ENCODE peak calls at places on chromosomes 7 and 10, in eight cellular contexts. I is transverse colon, X is uterus, C is kidney, R is body of pancreas, W is A673, Z is adrenal gland, F is lung. N is an unnamed sample. For H3K36me3, the result is how much of the 10 kb centered on the place peaks cover.

GRCh38 chr10:8556321-8556720 is 501.8 kb downstream of the GATA3 start:
- DNase-seq in I (no peak), X (no peak), C (no peak), R (no peak), W (no peak), Z (no peak), F (no peak), N (no peak)

GRCh38 chr7:84196007-84196551 is 1.5 kb upstream of the SEMA3A start:
- DNase-seq in I (no peak), X (no peak), C (no peak), R (no peak), W (no peak), Z (no peak), F (no peak), N (no peak)

GRCh38 chr7:12728192-12728538 is 40.7 kb downstream of the ARL4A start:
- DNase-seq in I (no peak), X (no peak), C (no peak), R (no peak), W (peak), Z (no peak), F (no peak), N (no peak)

GRCh38 chr7:112462236-112462635 is 12.0 kb downstream of the IFRD1 start:
- DNase-seq in I (peak), X (peak), C (no peak), R (peak), W (peak), Z (peak), F (peak), N (no peak)

GRCh38 chr7:141210862-141211261 is 137.0 kb downstream of the TMEM178B start:
- DNase-seq in I (no peak), X (no peak), C (no peak), R (no peak), W (no peak), Z (no peak), F (no peak), N (no peak)

GRCh38 chr10:116274141-116274861 is 1.3 kb upstream of the GFRA1 start:
- DNase-seq in I (no peak), X (no peak), C (peak), R (no peak), W (no peak), Z (no peak), F (no peak), N (no peak)

GRCh38 chr7:157637216-157637954 is 300.6 kb downstream of the DNAJB6 start:
- DNase-seq in I (no peak), X (no peak), C (no peak), R (no peak), W (no peak), Z (no peak), F (no peak), N (no peak)

GRCh38 chr10:94402204-94403033 is at the start of gene TBC1D12:
- DNase-seq in I (peak), X (peak), C (peak), R (peak), W (peak), Z (peak), F (peak), N (peak)

GRCh38 chr10:3419719-3420495 is 247.3 kb upstream of the PITRM1 start:
- DNase-seq in I (no peak), X (no peak), C (no peak), R (no peak), W (no peak), Z (no peak), F (no peak), N (no peak)

GRCh38 chr7:99876491-99876890 is 342 bp downstream of the OR2AE1 start:
- DNase-seq in I (no peak), X (no peak), C (no peak), R (no peak), W (no peak), Z (no peak), F (no peak), N (no peak)

GRCh38 chr10:124996854-124997215 is 54.9 kb downstream of the ZRANB1 start:
- DNase-seq in I (peak), X (no peak), C (peak), R (no peak), W (no peak), Z (peak), F (peak), N (no peak)

GRCh38 chr7:111145472-111145871 is 54.5 kb downstream of the LRRN3 start:
- DNase-seq in I (no peak), X (no peak), C (no peak), R (no peak), W (no peak), Z (no peak), F (no peak), N (no peak)

GRCh38 chr7:91019686-91020385 is 244.4 kb upstream of the FZD1 start:
- DNase-seq in I (no peak), X (no peak), C (no peak), R (no peak), W (no peak), Z (no peak), F (no peak), N (no peak)

GRCh38 chr10:6473430-6473829 is 106.6 kb downstream of the PRKCQ start:
- DNase-seq in I (peak), X (no peak), C (no peak), R (no peak), W (no peak), Z (no peak), F (no peak), N (no peak)

GRCh38 chr10:129715805-129716785 is 248.0 kb downstream of the EBF3 start:
- DNase-seq in I (no peak), X (no peak), C (no peak), R (no peak), W (no peak), Z (no peak), F (no peak), N (no peak)

GRCh38 chr7:16926283-16926682 is 44.5 kb upstream of the AGR3 start:
- DNase-seq in I (peak), X (no peak), C (no peak), R (peak), W (peak), Z (peak), F (no peak), N (peak)

GRCh38 chr10:17512341-17513001 is 58.1 kb upstream of the ST8SIA6 start:
- DNase-seq in I (peak), X (peak), C (peak), R (peak), W (no peak), Z (peak), F (no peak), N (no peak)

GRCh38 chr7:132035517-132036362 is 479.3 kb upstream of the PODXL start:
- DNase-seq in I (no peak), X (no peak), C (no peak), R (no peak), W (no peak), Z (no peak), F (no peak), N (no peak)

GRCh38 chr10:5555031-5555510 is 30.3 kb downstream of the CALML3 start:
- DNase-seq in I (peak), X (no peak), C (peak), R (no peak), W (no peak), Z (no peak), F (no peak), N (no peak)

GRCh38 chr7:51344406-51344805 is 27.8 kb upstream of the COBL start:
- DNase-seq in I (no peak), X (no peak), C (no peak), R (peak), W (no peak), Z (no peak), F (peak), N (no peak)

GRCh38 chr7:36937754-36938551 is 213.7 kb upstream of the AOAH start:
- DNase-seq in I (no peak), X (no peak), C (no peak), R (no peak), W (no peak), Z (no peak), F (no peak), N (no peak)

GRCh38 chr10:1084011-1084950 is 28.1 kb downstream of the WDR37 start:
- DNase-seq in I (no peak), X (no peak), C (no peak), R (no peak), W (no peak), Z (no peak), F (peak), N (no peak)
- H3K36me3 ChIP-seq in I (under half), X (under half), C (half or more), R (half or more), W (under half), Z (under half), F (half or more), N (under half)

GRCh38 chr10:96720422-96721206 is at the start of gene PIK3AP1:
- DNase-seq in I (peak), X (no peak), C (peak), R (peak), W (peak), Z (peak), F (peak), N (no peak)

GRCh38 chr10:96719850-96720421 is 378 bp downstream of the PIK3AP1 start:
- DNase-seq in I (peak), X (no peak), C (peak), R (peak), W (peak), Z (peak), F (peak), N (peak)

GRCh38 chr10:96718304-96718990 is 1.9 kb downstream of the PIK3AP1 start:
- DNase-seq in I (no peak), X (no peak), C (no peak), R (no peak), W (no peak), Z (no peak), F (no peak), N (no peak)

GRCh38 chr10:96719205-96719604 is 1.1 kb downstream of the PIK3AP1 start:
- DNase-seq in I (no peak), X (no peak), C (no peak), R (peak), W (no peak), Z (no peak), F (no peak), N (no peak)

DNA sequence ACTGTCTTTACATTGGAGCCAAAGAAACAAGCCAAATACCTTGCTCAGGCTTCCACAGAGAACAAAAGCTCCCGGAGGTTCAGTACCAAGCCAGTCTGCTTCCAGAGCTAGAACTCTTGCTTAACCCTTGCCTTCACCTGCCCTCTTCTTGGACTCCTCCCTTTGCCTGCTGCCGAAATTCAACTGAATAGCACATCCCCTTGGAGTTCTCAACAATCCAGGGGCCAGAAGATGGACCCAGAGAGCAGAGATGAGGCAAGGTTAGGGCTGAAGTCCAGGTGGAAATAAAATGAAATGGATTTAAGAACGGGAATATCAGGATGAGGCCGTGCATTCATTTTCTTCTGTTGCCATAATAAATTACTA is 876 bp upstream of the PIK3AP1 start:
- DNase-seq in I (no peak), X (no peak), C (no peak), R (no peak), W (no peak), Z (no peak), F (no peak), N (no peak)
- TF ChIP-seq CTCF in I (no peak), X (no peak), C (no peak), R (no peak), W (no peak), Z (no peak), F (no peak), N (no peak)

GRCh38 chr10:13657184-13657680 is 70.5 kb downstream of the PRPF18 start:
- DNase-seq in I (no peak), X (no peak), C (no peak), R (no peak), W (no peak), Z (no peak), F (no peak), N (no peak)

GRCh38 chr10:13658864-13659685 is 72.3 kb downstream of the PRPF18 start:
- DNase-seq in I (no peak), X (no peak), C (no peak), R (no peak), W (no peak), Z (peak), F (no peak), N (no peak)

GRCh38 chr10:13656337-13657183 is 69.8 kb downstream of the PRPF18 start:
- DNase-seq in I (no peak), X (no peak), C (no peak), R (no peak), W (no peak), Z (no peak), F (no peak), N (no peak)

GRCh38 chr10:13659887-13660544 is 73.3 kb downstream of the PRPF18 start:
- DNase-seq in I (peak), X (peak), C (no peak), R (peak), W (peak), Z (peak), F (peak), N (peak)

GRCh38 chr10:13658256-13658655 is 71.5 kb downstream of the PRPF18 start:
- DNase-seq in I (no peak), X (no peak), C (no peak), R (no peak), W (no peak), Z (no peak), F (no peak), N (no peak)
- H3K36me3 ChIP-seq in I (under half), X (under half), C (half or more), R (under half), W (under half), Z (under half), F (under half), N (half or more)

GRCh38 chr10:19719320-19719719 is 96.9 kb upstream of the PLXDC2 start:
- DNase-seq in I (no peak), X (no peak), C (no peak), R (no peak), W (peak), Z (no peak), F (no peak), N (no peak)

GRCh38 chr10:19710600-19710999 is 105.6 kb upstream of the PLXDC2 start:
- DNase-seq in I (no peak), X (no peak), C (no peak), R (no peak), W (no peak), Z (no peak), F (no peak), N (no peak)

DNA sequence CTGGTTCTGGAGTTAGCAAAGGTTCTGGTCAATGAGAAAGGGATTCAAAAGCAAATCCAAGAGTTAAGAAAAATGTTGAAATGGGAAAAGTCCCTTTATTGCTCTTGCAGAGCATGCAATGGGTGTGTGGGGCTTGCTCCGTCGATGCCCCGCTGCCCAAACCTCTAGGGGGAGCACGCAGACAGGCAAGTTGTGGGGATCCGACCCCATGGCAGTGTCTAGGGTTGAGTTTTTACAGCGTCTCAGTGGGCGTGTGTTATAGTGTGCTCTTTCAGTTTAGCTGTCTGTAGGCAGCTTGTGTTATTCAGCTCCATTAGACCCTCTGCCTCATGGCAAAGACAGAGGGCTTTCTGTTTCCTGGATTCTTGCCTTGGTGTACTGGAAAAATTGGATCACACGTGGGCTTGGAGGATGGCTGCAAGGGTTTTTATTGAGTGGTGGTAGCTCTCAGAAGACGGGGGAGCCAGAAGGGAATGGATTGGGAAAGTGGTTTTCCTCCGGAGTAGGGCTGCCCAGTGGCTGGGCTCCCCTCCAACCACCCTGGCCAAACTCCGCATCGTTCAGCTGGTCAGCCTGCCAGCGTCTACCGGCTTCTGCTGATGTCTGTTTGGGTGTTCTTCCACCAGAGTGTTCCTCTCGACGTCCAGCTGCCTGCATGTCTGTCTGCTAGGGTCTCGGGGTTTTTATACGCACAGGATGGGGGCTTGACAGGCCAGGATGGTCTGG is 102.3 kb upstream of the PLXDC2 start:
- DNase-seq in I (no peak), X (no peak), C (no peak), R (no peak), W (peak), Z (no peak), F (no peak), N (no peak)
- TF ChIP-seq CTCF in I (no peak), X (no peak), C (no peak), R (no peak), W (no peak), Z (no peak), F (no peak), N (peak)

GRCh38 chr10:114816308-114816707 is 5.3 kb upstream of the FHIP2A start:
- DNase-seq in I (no peak), X (no peak), C (no peak), R (no peak), W (no peak), Z (no peak), F (no peak), N (no peak)

GRCh38 chr10:114821293-114821914 is at the start of gene FHIP2A:
- DNase-seq in I (peak), X (peak), C (peak), R (peak), W (peak), Z (peak), F (peak), N (peak)

GRCh38 chr10:114815751-114816150 is 5.8 kb upstream of the FHIP2A start:
- DNase-seq in I (no peak), X (no peak), C (no peak), R (no peak), W (no peak), Z (no peak), F (no peak), N (no peak)

GRCh38 chr10:114821915-114822770 is 563 bp downstream of the FHIP2A start:
- DNase-seq in I (peak), X (peak), C (peak), R (peak), W (peak), Z (peak), F (peak), N (peak)

GRCh38 chr10:114819313-114819712 is 2.3 kb upstream of the FHIP2A start:
- DNase-seq in I (no peak), X (no peak), C (no peak), R (no peak), W (no peak), Z (no peak), F (no peak), N (no peak)
- H3K36me3 ChIP-seq in I (under half), X (under half), C (under half), R (under half), W (under half), Z (under half), F (under half), N (under half)

GRCh38 chr10:60575105-60575504 is 185.4 kb upstream of the ANK3 start:
- DNase-seq in I (no peak), X (no peak), C (no peak), R (no peak), W (peak), Z (no peak), F (no peak), N (no peak)
- TF ChIP-seq CTCF in I (no peak), X (no peak), C (no peak), R (no peak), W (no peak), Z (no peak), F (no peak), N (no peak)

DNA sequence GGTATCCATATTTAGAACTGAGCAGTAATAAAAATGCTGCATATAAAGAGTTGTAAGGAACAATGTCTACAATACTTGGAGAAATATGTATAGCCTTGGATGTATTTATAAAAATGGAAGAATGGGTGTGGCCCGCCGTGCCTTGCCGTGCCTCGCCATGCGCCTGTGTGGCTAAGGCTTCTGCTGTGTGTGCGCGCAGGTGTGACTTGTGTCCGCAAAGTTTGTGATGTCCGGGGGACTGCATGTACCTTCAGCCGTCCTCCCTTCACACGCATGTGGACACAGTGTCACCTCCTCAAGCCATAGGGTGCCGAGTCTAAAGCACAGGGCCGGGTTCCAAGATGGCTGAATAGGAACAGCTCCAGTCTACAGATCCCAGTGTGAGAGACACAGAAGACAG is 9.8 kb downstream of the SAMD9 start:
- DNase-seq in I (no peak), X (no peak), C (peak), R (no peak), W (no peak), Z (no peak), F (no peak), N (no peak)
- H3K36me3 ChIP-seq in I (under half), X (under half), C (under half), R (under half), W (under half), Z (under half), F (under half), N (half or more)

GRCh38 chr7:74709880-74710671 is 52.6 kb downstream of the GTF2I start:
- DNase-seq in I (no peak), X (no peak), C (no peak), R (no peak), W (no peak), Z (no peak), F (no peak), N (no peak)
- TF ChIP-seq CTCF in I (no peak), X (no peak), C (no peak), R (no peak), W (peak), Z (no peak), F (no peak), N (no peak)

GRCh38 chr7:1546274-1546908 is 9.6 kb downstream of the TMEM184A start:
- DNase-seq in I (no peak), X (no peak), C (no peak), R (no peak), W (no peak), Z (no peak), F (no peak), N (no peak)
- H3K36me3 ChIP-seq in I (under half), X (under half), C (under half), R (under half), W (under half), Z (under half), F (under half), N (under half)

GRCh38 chr10:61359452-61359851 is 93.7 kb downstream of the TMEM26 start:
- DNase-seq in I (no peak), X (no peak), C (no peak), R (no peak), W (no peak), Z (no peak), F (no peak), N (no peak)
- TF ChIP-seq CTCF in I (no peak), X (no peak), C (no peak), R (no peak), W (no peak), Z (no peak), F (no peak), N (no peak)

N was measured in tibial nerve.